ENCODE peak calls at places on chromosomes 13 and 19, in six cellular contexts. K is cardiac muscle cell; X is fibroblast of lung; O is adrenal gland; D is GM12865; F is naive thymus-derived CD4-positive, alpha-beta T cell. W is an unnamed sample.

GRCh38 chr13:23753523-23753922 is 135.7 kb downstream of the MIPEP start:
- DNase-seq in K (peak), X (peak), O (no peak), D (peak), F (no peak), W (no peak)

GRCh38 chr13:99577934-99578917 is 77.0 kb downstream of the TM9SF2 start:
- DNase-seq in K (peak), X (peak), O (peak), D (peak), F (no peak), W (no peak)

GRCh38 chr13:86608739-86609138 is 809.5 kb upstream of the SLITRK6 start:
- DNase-seq in K (no peak), X (no peak), O (no peak), D (no peak), F (no peak), W (no peak)

GRCh38 chr13:44243198-44243852 is 130.3 kb upstream of the SERP2 start:
- DNase-seq in K (peak), X (peak), O (peak), D (peak), F (no peak), W (peak)

GRCh38 chr19:33426621-33427475 is 53.3 kb downstream of the CEBPG start:
- DNase-seq in K (no peak), X (no peak), O (no peak), D (no peak), F (no peak), W (no peak)

GRCh38 chr13:95676775-95677563 is at the start of gene DNAJC3:
- DNase-seq in K (peak), X (peak), O (peak), D (peak), F (peak), W (peak)

GRCh38 chr13:41916173-41916954 is 44.5 kb downstream of the VWA8 start:
- DNase-seq in K (peak), X (peak), O (no peak), D (peak), F (peak), W (peak)

GRCh38 chr19:51002542-51003311 is 1.3 kb upstream of the KLK8 start:
- DNase-seq in K (peak), X (no peak), O (no peak), D (peak), F (no peak), W (peak)

GRCh38 chr13:80527400-80527799 is 186.5 kb upstream of the SPRY2 start:
- DNase-seq in K (no peak), X (no peak), O (no peak), D (no peak), F (no peak), W (no peak)

GRCh38 chr13:46211116-46211515 is 612 bp upstream of the LRRC63 start:
- DNase-seq in K (peak), X (no peak), O (peak), D (peak), F (peak), W (peak)

GRCh38 chr19:33826521-33826920 is 29.9 kb downstream of the KCTD15 start:
- DNase-seq in K (no peak), X (no peak), O (no peak), D (no peak), F (no peak), W (no peak)

GRCh38 chr13:109729031-109729870 is 57.1 kb downstream of the IRS2 start:
- DNase-seq in K (peak), X (no peak), O (peak), D (no peak), F (no peak), W (no peak)

GRCh38 chr13:36724141-36724540 is 50.3 kb downstream of the SERTM1 start:
- DNase-seq in K (no peak), X (no peak), O (no peak), D (no peak), F (no peak), W (no peak)

GRCh38 chr19:40674291-40674690 is 16.2 kb downstream of the NUMBL start:
- DNase-seq in K (peak), X (peak), O (no peak), D (no peak), F (no peak), W (peak)

GRCh38 chr13:40087021-40088002 is 431.9 kb downstream of the COG6 start:
- DNase-seq in K (no peak), X (no peak), O (no peak), D (no peak), F (no peak), W (no peak)

GRCh38 chr19:11496391-11497163 is 9.1 kb downstream of the ZNF653 start:
- DNase-seq in K (peak), X (peak), O (peak), D (peak), F (peak), W (peak)

GRCh38 chr13:21504379-21504778 is 45.3 kb upstream of the ZDHHC20 start:
- DNase-seq in K (no peak), X (no peak), O (no peak), D (no peak), F (no peak), W (no peak)

GRCh38 chr13:75771818-75772217 is 135.7 kb downstream of the LMO7 start:
- DNase-seq in K (peak), X (peak), O (no peak), D (no peak), F (no peak), W (no peak)

GRCh38 chr19:41324921-41325639 is 15.1 kb downstream of the CCDC97 start:
- DNase-seq in K (peak), X (peak), O (peak), D (no peak), F (no peak), W (no peak)

GRCh38 chr13:111493468-111493867 is 173.0 kb downstream of the TEX29 start:
- DNase-seq in K (no peak), X (no peak), O (no peak), D (no peak), F (no peak), W (no peak)
- H3K4me3 ChIP-seq in K (no peak), X (no peak), O (no peak), D (no peak), F (no peak), W (no peak)

GRCh38 chr13:30364133-30364532 is 56.8 kb upstream of the KATNAL1 start:
- DNase-seq in K (peak), X (no peak), O (peak), D (no peak), F (no peak), W (no peak)

GRCh38 chr13:30366083-30366482 is 56.2 kb upstream of the UBE2L5 start:
- DNase-seq in K (no peak), X (no peak), O (no peak), D (no peak), F (no peak), W (no peak)

GRCh38 chr13:30363725-30364124 is 56.4 kb upstream of the KATNAL1 start:
- DNase-seq in K (no peak), X (no peak), O (no peak), D (no peak), F (no peak), W (no peak)

GRCh38 chr13:30362869-30363268 is 55.5 kb upstream of the KATNAL1 start:
- DNase-seq in K (peak), X (no peak), O (no peak), D (no peak), F (no peak), W (no peak)

GRCh38 chr13:30364876-30365275 is 57.4 kb upstream of the UBE2L5 start:
- DNase-seq in K (peak), X (no peak), O (no peak), D (no peak), F (no peak), W (no peak)
- H3K4me3 ChIP-seq in K (no peak), X (no peak), O (no peak), D (no peak), F (no peak), W (no peak)

GRCh38 chr19:17305211-17305516 is 508 bp upstream of the MRPL34 start:
- DNase-seq in K (no peak), X (no peak), O (no peak), D (no peak), F (no peak), W (no peak)
- H3K4me3 ChIP-seq in K (no peak), X (no peak), O (no peak), D (peak), F (peak), W (peak)

GRCh38 chr13:67353891-67354459 is 123.8 kb upstream of the PCDH9 start:
- DNase-seq in K (peak), X (peak), O (no peak), D (no peak), F (no peak), W (no peak)
- H3K4me3 ChIP-seq in K (no peak), X (no peak), O (no peak), D (no peak), F (no peak), W (peak)